ENCODE peak calls at places on chromosomes 3 and 15, in five cellular contexts. O is HCT116, F is SK-N-SH, D is K562, H is H1. S is an unnamed sample.

GRCh38 chr15:82910721-82911120 is 41.8 kb downstream of the HOMER2 start:
- DNase-seq in H (no peak), D (no peak), O (no peak), F (no peak), S (no peak)

GRCh38 chr15:42511010-42511396 is 15.6 kb downstream of the SNAP23 start:
- DNase-seq in F (no peak), H (no peak), O (no peak), D (no peak), S (no peak)

GRCh38 chr3:31219131-31219843 is 313.4 kb upstream of the STT3B start:
- DNase-seq in D (no peak), H (no peak), F (no peak), O (no peak), S (no peak)

GRCh38 chr3:63538912-63539311 is 113.6 kb upstream of the SNTN start:
- DNase-seq in D (no peak), O (no peak), H (no peak), F (no peak), S (no peak)

GRCh38 chr3:16427309-16427965 is 86.1 kb downstream of the RFTN1 start:
- DNase-seq in D (no peak), F (no peak), O (no peak), H (no peak), S (no peak)

GRCh38 chr3:97228966-97229365 is 414.6 kb downstream of the EPHA6 start:
- DNase-seq in H (no peak), D (no peak), F (no peak), O (no peak), S (peak)

GRCh38 chr3:37739579-37740290 is 121.9 kb upstream of the CTDSPL start:
- DNase-seq in F (no peak), D (no peak), H (peak), O (no peak), S (no peak)

GRCh38 chr15:43465105-43465504 is 27.9 kb downstream of the TP53BP1 start:
- DNase-seq in D (no peak), F (no peak), O (no peak), H (no peak), S (no peak)

GRCh38 chr3:67655364-67656121 is 1.1 kb upstream of the SUCLG2 start:
- DNase-seq in H (no peak), D (no peak), F (no peak), O (no peak), S (no peak)

GRCh38 chr3:119044593-119044992 is 9.9 kb upstream of the IGSF11 start:
- DNase-seq in F (no peak), O (no peak), D (no peak), H (no peak), S (no peak)

GRCh38 chr3:4852780-4853748 is 126.2 kb upstream of the BHLHE40 start:
- DNase-seq in F (no peak), D (no peak), H (no peak), O (no peak), S (peak)

GRCh38 chr3:177646749-177647148 is 449.5 kb upstream of the TBL1XR1 start:
- DNase-seq in H (no peak), D (no peak), O (no peak), F (no peak), S (no peak)

GRCh38 chr3:55330756-55331155 is 156.3 kb downstream of the WNT5A start:
- DNase-seq in O (no peak), H (no peak), D (no peak), F (no peak), S (no peak)

GRCh38 chr15:49902791-49903481 is 216.1 kb downstream of the ATP8B4 start:
- DNase-seq in O (no peak), F (no peak), D (no peak), H (no peak), S (no peak)

GRCh38 chr15:39204031-39204430 is 376.8 kb upstream of the THBS1 start:
- DNase-seq in F (no peak), D (no peak), O (no peak), H (no peak), S (no peak)

GRCh38 chr15:39685367-39685766 is 97.3 kb downstream of the FSIP1 start:
- DNase-seq in O (no peak), H (no peak), F (no peak), D (no peak), S (no peak)

GRCh38 chr15:44812029-44812517 is 75.7 kb downstream of the TRIM69 start:
- DNase-seq in H (no peak), O (no peak), D (no peak), F (no peak), S (peak)

GRCh38 chr15:77393471-77393840 is 26.4 kb downstream of the PEAK1 start:
- DNase-seq in H (no peak), D (no peak), O (no peak), F (no peak), S (no peak)

GRCh38 chr15:33551860-33552259 is 241.1 kb downstream of the RYR3 start:
- DNase-seq in H (no peak), D (no peak), F (no peak), O (no peak), S (no peak)

GRCh38 chr3:28726840-28727239 is 378.2 kb upstream of the AZI2 start:
- DNase-seq in O (peak), F (peak), H (peak), D (peak), S (peak)

GRCh38 chr3:73070675-73071575 is 9.5 kb downstream of the EBLN2 start:
- DNase-seq in D (no peak), F (no peak), O (no peak), H (no peak), S (no peak)

GRCh38 chr3:135895106-135895733 is 70.3 kb upstream of the PPP2R3A start:
- DNase-seq in H (peak), D (peak), F (peak), O (peak), S (peak)

GRCh38 chr3:127790580-127791183 is 31.6 kb downstream of the MGLL start:
- DNase-seq in F (no peak), O (no peak), H (no peak), D (no peak), S (no peak)

GRCh38 chr3:16464499-16465150 is 48.9 kb downstream of the RFTN1 start:
- DNase-seq in D (no peak), F (no peak), H (no peak), O (no peak), S (no peak)

GRCh38 chr15:87877114-87877810 is 379.3 kb downstream of the NTRK3 start:
- DNase-seq in D (peak), F (peak), O (no peak), H (no peak), S (no peak)

GRCh38 chr3:106466881-106467280 is 598.1 kb upstream of the CBLB start:
- DNase-seq in H (no peak), O (no peak), F (no peak), D (no peak), S (no peak)

GRCh38 chr3:106302451-106303221 is 433.8 kb upstream of the CBLB start:
- DNase-seq in H (no peak), O (no peak), D (no peak), F (no peak), S (no peak)

GRCh38 chr15:90219421-90220141 is 14.2 kb downstream of the CIB1 start:
- DNase-seq in D (peak), H (peak), O (no peak), F (peak), S (no peak)

GRCh38 chr15:77461486-77461885 is 40.8 kb downstream of the HMG20A start:
- DNase-seq in D (no peak), F (no peak), O (no peak), H (no peak), S (no peak)

GRCh38 chr3:170809021-170809974 is 60.7 kb downstream of the RPL22L1 start:
- DNase-seq in O (peak), D (peak), F (peak), H (no peak), S (peak)

GRCh38 chr15:42080585-42081462 is 13.5 kb downstream of the PLA2G4D start:
- DNase-seq in H (peak), F (no peak), O (no peak), D (no peak), S (no peak)

GRCh38 chr3:120348065-120348980 is 831 bp downstream of the LRRC58 start:
- DNase-seq in O (no peak), D (peak), F (peak), H (no peak), S (peak)

GRCh38 chr3:53229606-53230005 is 26.2 kb downstream of the TKT start:
- DNase-seq in O (no peak), H (no peak), F (no peak), D (no peak), S (no peak)

GRCh38 chr3:111577798-111578685 is 17.1 kb downstream of the ZBED2 start:
- DNase-seq in F (peak), O (peak), H (no peak), D (no peak), S (peak)

GRCh38 chr3:141796436-141797166 is 33.4 kb downstream of the GRK7 start:
- DNase-seq in D (no peak), F (no peak), H (no peak), O (no peak), S (no peak)

GRCh38 chr3:53079791-53080555 is 34.1 kb upstream of the SFMBT1 start:
- DNase-seq in F (no peak), H (no peak), O (no peak), D (no peak), S (no peak)

GRCh38 chr3:110933786-110934415 is 137.7 kb upstream of the NECTIN3 start:
- DNase-seq in H (no peak), O (no peak), F (no peak), D (no peak), S (no peak)

GRCh38 chr3:154252759-154253638 is 71.3 kb downstream of the DHX36 start:
- DNase-seq in F (peak), D (peak), O (peak), H (peak), S (peak)
- TF ChIP-seq JUND in F (no peak), D (no peak), O (no peak), H (peak), S (no peak)

GRCh38 chr3:181213347-181213746 is 223.8 kb upstream of the DNAJC19 start:
- DNase-seq in O (no peak), F (no peak), H (no peak), D (no peak), S (no peak)

GRCh38 chr3:181212271-181212670 is 222.7 kb upstream of the DNAJC19 start:
- DNase-seq in O (no peak), F (no peak), H (no peak), D (no peak), S (no peak)

DNA sequence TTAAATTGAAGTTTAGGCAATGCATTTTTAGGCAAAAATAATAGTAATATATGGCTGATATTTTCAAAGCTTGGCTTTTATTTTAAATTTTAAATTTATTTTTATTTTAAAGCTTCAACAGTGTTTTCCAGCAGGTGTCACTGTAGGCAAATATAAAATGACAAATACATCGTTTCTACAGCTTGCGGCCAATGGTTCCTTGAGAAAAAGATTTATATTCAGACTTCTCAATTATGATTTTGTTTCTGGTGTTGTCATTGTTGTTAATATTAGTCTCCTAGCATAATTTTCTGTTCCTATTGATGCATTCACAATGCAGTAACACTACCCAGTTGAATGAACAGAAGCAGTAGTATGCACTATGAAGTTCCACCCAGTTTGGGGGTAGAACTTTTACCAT is 220.7 kb upstream of the DNAJC19 start:
- DNase-seq in F (peak), H (no peak), O (peak), D (no peak), S (peak)
- TF ChIP-seq JUND in F (no peak), H (no peak), O (no peak), D (no peak), S (no peak)

GRCh38 chr15:76285241-76285825 is 25.9 kb downstream of the ETFA start:
- DNase-seq in O (no peak), H (no peak), F (peak), D (peak), S (no peak)
- TF ChIP-seq JUND in O (no peak), H (no peak), F (no peak), D (no peak), S (no peak)

GRCh38 chr3:20040476-20041196 is 390 bp downstream of the KAT2B start:
- DNase-seq in H (peak), D (peak), F (peak), O (peak), S (peak)

GRCh38 chr3:20043825-20044224 is 3.6 kb downstream of the KAT2B start:
- DNase-seq in H (no peak), O (no peak), F (no peak), D (no peak), S (no peak)

GRCh38 chr3:20041197-20041780 is 1.0 kb downstream of the KAT2B start:
- DNase-seq in O (no peak), H (peak), D (peak), F (peak), S (peak)

GRCh38 chr3:20042331-20042730 is 2.1 kb downstream of the KAT2B start:
- DNase-seq in H (no peak), F (no peak), O (no peak), D (no peak), S (no peak)

GRCh38 chr3:20043398-20043797 is 3.2 kb downstream of the KAT2B start:
- DNase-seq in O (no peak), H (no peak), F (no peak), D (no peak), S (no peak)
- TF ChIP-seq JUND in O (no peak), H (no peak), F (no peak), D (no peak), S (no peak)

GRCh38 chr3:192884831-192885356 is 32.8 kb downstream of the MB21D2 start:
- DNase-seq in D (no peak), H (no peak), F (peak), O (no peak), S (no peak)
- TF ChIP-seq JUND in D (no peak), H (no peak), F (peak), O (peak), S (no peak)

DNA sequence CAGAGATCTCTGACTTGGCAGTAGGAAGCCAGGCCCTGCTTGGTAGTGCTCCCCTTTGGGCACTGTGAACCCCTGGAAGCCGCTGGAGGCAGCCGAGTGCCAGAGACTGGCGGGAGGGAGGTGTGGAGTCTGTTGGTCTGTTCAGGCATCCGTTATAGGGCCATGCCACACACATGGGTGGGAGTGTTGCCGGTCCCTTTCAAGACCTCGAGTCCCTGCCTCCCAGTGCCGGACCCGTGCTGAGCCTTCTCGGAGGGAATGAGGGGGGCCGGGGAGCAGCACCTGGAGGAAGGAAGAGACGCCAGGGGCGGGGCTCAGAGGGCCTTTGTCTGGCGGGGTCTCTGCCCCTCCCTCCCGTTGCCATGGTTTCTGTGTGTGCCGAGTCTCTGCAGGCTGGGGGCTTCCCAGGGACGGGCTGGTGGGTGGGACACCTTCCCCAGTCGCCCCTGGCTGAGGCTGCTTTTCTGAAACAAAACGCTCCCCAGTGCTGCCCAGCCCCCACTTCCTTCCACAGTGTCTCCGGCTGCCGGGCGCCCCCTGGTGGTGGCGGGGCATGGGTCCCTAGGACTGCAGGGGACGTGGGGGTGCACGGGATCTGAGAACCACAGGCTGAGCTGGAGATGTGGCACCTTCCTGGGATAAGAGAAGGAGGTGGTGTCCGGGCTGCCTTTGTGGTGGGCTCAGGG is 10.0 kb downstream of the GNAI2 start:
- DNase-seq in H (peak), D (peak), O (no peak), F (peak), S (no peak)
- TF ChIP-seq JUND in H (peak), D (peak), O (no peak), F (no peak), S (no peak)

GRCh38 chr3:27666708-27667107 is 55.4 kb downstream of the EOMES start:
- DNase-seq in H (peak), F (peak), D (no peak), O (no peak), S (no peak)
- TF ChIP-seq JUND in H (no peak), F (no peak), D (no peak), O (no peak), S (no peak)

GRCh38 chr3:82306189-82306588 is 544.7 kb upstream of the GBE1 start:
- DNase-seq in F (no peak), H (no peak), O (no peak), D (no peak), S (no peak)

GRCh38 chr3:82308755-82309154 is 547.3 kb upstream of the GBE1 start:
- DNase-seq in O (no peak), D (no peak), H (no peak), F (no peak), S (no peak)

DNA sequence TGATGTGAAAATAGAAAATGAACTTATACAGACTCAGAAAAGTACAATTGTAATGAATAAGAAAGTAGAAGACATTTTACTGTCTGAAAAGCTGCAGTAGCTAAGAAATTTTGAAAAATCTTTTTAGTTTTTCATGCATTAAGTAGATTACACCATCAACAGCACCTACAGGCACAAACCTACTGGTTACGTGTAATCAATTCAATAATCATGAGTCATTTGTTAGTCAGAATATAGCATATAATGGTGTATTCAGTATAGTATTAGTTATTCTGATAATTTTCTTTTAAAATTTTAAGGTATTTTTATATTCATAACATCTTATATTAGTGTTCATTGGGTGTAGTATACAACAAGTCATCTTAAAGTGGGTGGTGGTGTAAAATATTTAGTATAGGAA is 550.5 kb upstream of the GBE1 start:
- DNase-seq in D (no peak), F (no peak), H (no peak), O (no peak), S (no peak)
- TF ChIP-seq JUND in D (no peak), F (no peak), H (no peak), O (no peak), S (no peak)

DNA sequence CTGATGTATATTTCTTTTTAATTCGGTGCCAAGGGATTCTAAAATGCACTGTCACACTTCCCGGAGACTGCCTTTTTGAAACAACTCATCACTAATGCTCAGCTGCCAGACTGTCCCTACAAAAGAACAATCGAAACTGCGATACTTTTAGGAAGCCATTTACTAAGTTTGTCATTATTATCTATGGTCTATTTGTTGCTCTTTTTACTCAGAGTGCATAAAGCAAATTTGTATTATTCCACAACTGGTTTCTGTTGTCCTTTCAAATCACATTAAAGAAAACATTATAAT is 60.8 kb downstream of the TM4SF4 start:
- DNase-seq in O (no peak), D (no peak), F (no peak), H (no peak), S (no peak)
- TF ChIP-seq JUND in O (no peak), D (no peak), F (no peak), H (no peak), S (no peak)

GRCh38 chr3:42999212-42999611 is 20.1 kb downstream of the GASK1A start:
- DNase-seq in H (no peak), O (no peak), D (no peak), F (no peak), S (no peak)

GRCh38 chr3:43004282-43004681 is 25.2 kb downstream of the GASK1A start:
- DNase-seq in D (no peak), O (no peak), H (no peak), F (no peak), S (no peak)

GRCh38 chr3:43005253-43005652 is 26.1 kb downstream of the GASK1A start:
- DNase-seq in D (no peak), O (no peak), H (no peak), F (no peak), S (no peak)

GRCh38 chr3:43001556-43002121 is 22.5 kb downstream of the GASK1A start:
- DNase-seq in D (no peak), H (no peak), F (no peak), O (no peak), S (no peak)

GRCh38 chr3:43001094-43001553 is 22.0 kb downstream of the GASK1A start:
- DNase-seq in D (no peak), O (no peak), H (no peak), F (no peak), S (peak)
- TF ChIP-seq JUND in D (no peak), O (no peak), H (no peak), F (no peak), S (no peak)